ENCODE peak calls at places on chromosomes 16 and 17, in six cellular contexts. One of them, this sample, is unnamed.

GRCh38 chr17:19418312-19418992 is 7.4 kb downstream of the RNF112 start:
- DNase-seq in neuronal stem cell: no peak
- DNase-seq in mesendoderm: peak; percentile 65
- DNase-seq in H1: no peak
- DNase-seq in IMR-90: peak; percentile 62
- DNase-seq in mesenchymal stem cell: peak; percentile 53
- DNase-seq in this sample: no peak

GRCh38 chr17:66467766-66468165 is 165.4 kb downstream of the PRKCA start:
- DNase-seq in mesenchymal stem cell: peak; percentile 41
- DNase-seq in mesendoderm: no peak
- DNase-seq in H1: no peak
- DNase-seq in IMR-90: peak; percentile 55
- DNase-seq in neuronal stem cell: no peak
- DNase-seq in this sample: no peak

GRCh38 chr17:694239-694638 is 20.4 kb downstream of the VPS53 start:
- DNase-seq in H1: no peak
- DNase-seq in mesenchymal stem cell: peak; percentile 92
- DNase-seq in mesendoderm: peak; percentile 18
- DNase-seq in neuronal stem cell: no peak
- DNase-seq in IMR-90: peak; percentile 99
- DNase-seq in this sample: peak; percentile 99

GRCh38 chr17:2635241-2635640 is 41.8 kb downstream of the PAFAH1B1 start:
- DNase-seq in neuronal stem cell: no peak
- DNase-seq in mesendoderm: no peak
- DNase-seq in mesenchymal stem cell: no peak
- DNase-seq in H1: no peak
- DNase-seq in IMR-90: no peak
- DNase-seq in this sample: no peak

GRCh38 chr17:2292100-2292499 is 11.5 kb downstream of the SMG6 start:
- DNase-seq in neuronal stem cell: no peak
- DNase-seq in mesendoderm: no peak
- DNase-seq in H1: no peak
- DNase-seq in IMR-90: peak; percentile 52
- DNase-seq in mesenchymal stem cell: peak; percentile 22
- DNase-seq in this sample: no peak

GRCh38 chr17:50453901-50454300 is 14.8 kb downstream of the CHAD start:
- DNase-seq in H1: no peak
- DNase-seq in mesenchymal stem cell: no peak
- DNase-seq in IMR-90: no peak
- DNase-seq in mesendoderm: no peak
- DNase-seq in neuronal stem cell: no peak
- DNase-seq in this sample: no peak

GRCh38 chr16:47503936-47504335 is 42.8 kb downstream of the PHKB start:
- DNase-seq in IMR-90: peak; percentile 74
- DNase-seq in H1: no peak
- DNase-seq in mesendoderm: no peak
- DNase-seq in mesenchymal stem cell: peak; percentile 73
- DNase-seq in neuronal stem cell: no peak
- DNase-seq in this sample: no peak

GRCh38 chr16:71564377-71564967 is 12.4 kb downstream of the TAT start:
- DNase-seq in mesenchymal stem cell: no peak
- DNase-seq in neuronal stem cell: no peak
- DNase-seq in mesendoderm: no peak
- DNase-seq in IMR-90: no peak
- DNase-seq in H1: peak; percentile 98
- DNase-seq in this sample: no peak

GRCh38 chr16:69399361-69399760 is 13.6 kb upstream of the TERF2 start:
- DNase-seq in IMR-90: peak; percentile 74
- DNase-seq in neuronal stem cell: no peak
- DNase-seq in H1: no peak
- DNase-seq in mesendoderm: no peak
- DNase-seq in mesenchymal stem cell: peak; percentile 35
- DNase-seq in this sample: no peak

GRCh38 chr17:28849281-28849680 is 5.5 kb upstream of the ERAL1 start:
- DNase-seq in IMR-90: no peak
- DNase-seq in neuronal stem cell: no peak
- DNase-seq in H1: no peak
- DNase-seq in mesendoderm: peak; percentile 32
- DNase-seq in mesenchymal stem cell: no peak
- DNase-seq in this sample: no peak

GRCh38 chr17:75128694-75129505 is 2.6 kb downstream of the NT5C start:
- DNase-seq in neuronal stem cell: no peak
- DNase-seq in IMR-90: no peak
- DNase-seq in mesenchymal stem cell: no peak
- DNase-seq in H1: no peak
- DNase-seq in mesendoderm: no peak
- DNase-seq in this sample: no peak

GRCh38 chr16:87821346-87822001 is 47.8 kb downstream of the SLC7A5 start:
- DNase-seq in mesendoderm: no peak
- DNase-seq in H1: no peak
- DNase-seq in mesenchymal stem cell: no peak
- DNase-seq in IMR-90: no peak
- DNase-seq in neuronal stem cell: no peak
- DNase-seq in this sample: no peak

GRCh38 chr16:54462151-54462651 is 175.6 kb upstream of the IRX3 start:
- DNase-seq in mesendoderm: no peak
- DNase-seq in H1: no peak
- DNase-seq in IMR-90: no peak
- DNase-seq in neuronal stem cell: no peak
- DNase-seq in mesenchymal stem cell: no peak
- DNase-seq in this sample: no peak

GRCh38 chr17:73646409-73647305 is 2.4 kb upstream of the SDK2 start:
- DNase-seq in neuronal stem cell: peak; percentile 44
- DNase-seq in mesenchymal stem cell: peak; percentile 6
- DNase-seq in H1: no peak
- DNase-seq in mesendoderm: peak; percentile 71
- DNase-seq in IMR-90: no peak
- DNase-seq in this sample: no peak

GRCh38 chr17:67289174-67289876 is 44.3 kb upstream of the HELZ start:
- DNase-seq in IMR-90: peak; percentile 55
- DNase-seq in H1: no peak
- DNase-seq in mesenchymal stem cell: no peak
- DNase-seq in neuronal stem cell: no peak
- DNase-seq in mesendoderm: no peak
- DNase-seq in this sample: no peak

GRCh38 chr16:35516551-35516950 is 2057.1 kb downstream of the TP53TG3F start:
- DNase-seq in H1: no peak
- DNase-seq in mesendoderm: no peak
- DNase-seq in neuronal stem cell: no peak
- DNase-seq in IMR-90: no peak
- DNase-seq in mesenchymal stem cell: no peak
- DNase-seq in this sample: no peak

GRCh38 chr17:60277258-60277657 is 114.7 kb downstream of the USP32 start:
- DNase-seq in mesendoderm: no peak
- DNase-seq in mesenchymal stem cell: no peak
- DNase-seq in neuronal stem cell: no peak
- DNase-seq in H1: no peak
- DNase-seq in IMR-90: no peak
- DNase-seq in this sample: no peak

GRCh38 chr17:48690655-48691054 is 31.7 kb downstream of the PRAC1 start:
- DNase-seq in mesenchymal stem cell: no peak
- DNase-seq in IMR-90: no peak
- DNase-seq in H1: no peak
- DNase-seq in mesendoderm: no peak
- DNase-seq in neuronal stem cell: no peak
- DNase-seq in this sample: no peak

GRCh38 chr17:10061131-10061581 is 137.2 kb downstream of the GAS7 start:
- DNase-seq in mesendoderm: no peak
- DNase-seq in mesenchymal stem cell: no peak
- DNase-seq in H1: no peak
- DNase-seq in neuronal stem cell: no peak
- DNase-seq in IMR-90: no peak
- DNase-seq in this sample: no peak

GRCh38 chr16:84738255-84739038 is 38.6 kb downstream of the USP10 start:
- DNase-seq in H1: no peak
- DNase-seq in neuronal stem cell: peak; percentile 72
- DNase-seq in IMR-90: peak; percentile 70
- DNase-seq in mesenchymal stem cell: peak; percentile 87
- DNase-seq in mesendoderm: peak; percentile 91
- DNase-seq in this sample: peak; percentile 98

GRCh38 chr17:10177921-10178788 is 20.3 kb downstream of the GAS7 start:
- DNase-seq in mesenchymal stem cell: peak; percentile 94
- DNase-seq in IMR-90: peak; percentile 83
- DNase-seq in mesendoderm: peak; percentile 98
- DNase-seq in H1: peak; percentile 76
- DNase-seq in neuronal stem cell: no peak
- DNase-seq in this sample: peak; percentile 94

GRCh38 chr16:4142268-4142667 is 26.0 kb upstream of the ADCY9 start:
- DNase-seq in H1: no peak
- DNase-seq in mesendoderm: no peak
- DNase-seq in mesenchymal stem cell: no peak
- DNase-seq in IMR-90: no peak
- DNase-seq in neuronal stem cell: no peak
- DNase-seq in this sample: no peak

GRCh38 chr17:17837380-17837821 is 615 bp upstream of the SREBF1 start:
- DNase-seq in IMR-90: peak; percentile 81
- DNase-seq in neuronal stem cell: no peak
- DNase-seq in mesendoderm: peak; percentile 96
- DNase-seq in mesenchymal stem cell: peak; percentile 97
- DNase-seq in H1: no peak
- DNase-seq in this sample: peak; percentile 62

GRCh38 chr16:17364319-17365210 is 106.2 kb downstream of the XYLT1 start:
- DNase-seq in mesenchymal stem cell: no peak
- DNase-seq in neuronal stem cell: no peak
- DNase-seq in IMR-90: peak; percentile 94
- DNase-seq in mesendoderm: no peak
- DNase-seq in H1: no peak
- DNase-seq in this sample: no peak

GRCh38 chr16:89720520-89720858 is 209 bp downstream of the VPS9D1 start:
- DNase-seq in mesenchymal stem cell: peak; percentile 58
- DNase-seq in IMR-90: no peak
- DNase-seq in mesendoderm: peak; percentile 52
- DNase-seq in H1: no peak
- DNase-seq in neuronal stem cell: peak; percentile 63
- DNase-seq in this sample: no peak

GRCh38 chr16:65445313-65446260 is 323.7 kb upstream of the CDH11 start:
- DNase-seq in mesenchymal stem cell: no peak
- DNase-seq in neuronal stem cell: no peak
- DNase-seq in IMR-90: no peak
- DNase-seq in mesendoderm: no peak
- DNase-seq in H1: no peak
- DNase-seq in this sample: no peak

GRCh38 chr16:9847146-9847545 is 335.1 kb downstream of the GRIN2A start:
- DNase-seq in neuronal stem cell: no peak
- DNase-seq in mesendoderm: no peak
- DNase-seq in mesenchymal stem cell: no peak
- DNase-seq in IMR-90: no peak
- DNase-seq in H1: no peak
- DNase-seq in this sample: no peak

GRCh38 chr17:65785109-65785508 is 223.7 kb upstream of the AXIN2 start:
- DNase-seq in neuronal stem cell: no peak
- DNase-seq in IMR-90: peak; percentile 97
- DNase-seq in mesenchymal stem cell: peak; percentile 83
- DNase-seq in mesendoderm: no peak
- DNase-seq in H1: no peak
- DNase-seq in this sample: peak; percentile 75

GRCh38 chr16:138049-138417 is 440 bp downstream of the NPRL3 start:
- DNase-seq in mesenchymal stem cell: peak; percentile 44
- DNase-seq in IMR-90: no peak
- DNase-seq in mesendoderm: peak; percentile 36
- DNase-seq in neuronal stem cell: peak; percentile 56
- DNase-seq in H1: no peak
- DNase-seq in this sample: no peak

GRCh38 chr16:85936761-85937343 is 37.9 kb downstream of the IRF8 start:
- DNase-seq in H1: no peak
- DNase-seq in mesendoderm: no peak
- DNase-seq in IMR-90: no peak
- DNase-seq in neuronal stem cell: no peak
- DNase-seq in mesenchymal stem cell: no peak
- DNase-seq in this sample: no peak

DNA sequence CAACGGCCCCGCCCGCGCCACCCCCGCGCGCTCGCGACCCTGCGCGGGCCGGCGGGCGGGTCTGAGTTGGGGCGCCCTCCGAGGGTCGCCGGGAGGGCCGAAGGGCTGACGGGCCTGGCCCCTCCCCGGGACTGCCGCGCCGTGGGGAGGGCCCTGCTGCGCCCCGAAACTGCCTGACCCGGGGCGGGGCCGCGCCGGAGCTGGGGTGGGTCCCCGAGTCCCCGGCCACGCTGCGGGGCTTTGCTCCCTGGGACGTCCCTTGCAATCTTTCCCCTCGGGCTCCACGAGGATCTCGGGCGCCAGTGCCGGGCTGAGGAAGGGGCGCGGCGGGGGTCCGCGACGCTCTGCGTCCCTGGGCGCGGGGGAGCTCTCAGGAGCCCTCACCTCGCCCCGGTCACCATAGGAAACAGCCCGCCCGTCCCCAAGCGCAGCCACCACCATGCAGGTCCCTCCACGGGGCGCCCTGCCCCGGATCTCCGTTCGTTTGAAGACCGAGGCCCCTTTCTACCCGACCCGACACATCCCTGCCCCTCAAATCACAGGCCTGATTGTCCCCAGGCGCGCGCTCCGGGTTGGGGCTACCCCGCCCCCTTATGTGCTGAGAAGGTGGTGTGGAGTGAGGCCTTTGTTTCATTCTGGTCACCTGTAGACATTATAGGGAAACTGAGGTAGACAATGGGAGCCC is 527 bp upstream of the ACTG1 start:
- DNase-seq in IMR-90: peak; percentile 43
- DNase-seq in mesenchymal stem cell: peak; percentile 72
- DNase-seq in H1: no peak
- DNase-seq in mesendoderm: peak; percentile 87
- DNase-seq in neuronal stem cell: peak; percentile 74
- DNase-seq in this sample: no peak
- H2BK120ac ChIP-seq in IMR-90: peak overlapping the region; percentile 90
- H2BK120ac ChIP-seq in mesenchymal stem cell: peak overlapping the region; percentile 100
- H2BK120ac ChIP-seq in H1: no peak overlapping the region
- H2BK120ac ChIP-seq in mesendoderm: peak overlapping the region; percentile 32
- H2BK120ac ChIP-seq in neuronal stem cell: peak overlapping the region; percentile 94
- H2BK120ac ChIP-seq in this sample: peak overlapping the region; percentile 88

GRCh38 chr17:37240381-37240780 is 135.4 kb upstream of the C17orf78 start:
- DNase-seq in mesendoderm: no peak
- DNase-seq in neuronal stem cell: no peak
- DNase-seq in IMR-90: no peak
- DNase-seq in H1: no peak
- DNase-seq in mesenchymal stem cell: no peak
- DNase-seq in this sample: no peak
- H3K36me3 ChIP-seq in mesendoderm: peaks cover 7% of the 10 kb centered on the region
- H3K36me3 ChIP-seq in neuronal stem cell: peaks cover 100% of the 10 kb centered on the region
- H3K36me3 ChIP-seq in IMR-90: peaks cover 28% of the 10 kb centered on the region
- H3K36me3 ChIP-seq in H1: peaks cover 52% of the 10 kb centered on the region
- H3K36me3 ChIP-seq in mesenchymal stem cell: peaks cover 28% of the 10 kb centered on the region
- H3K36me3 ChIP-seq in this sample: peaks cover 33% of the 10 kb centered on the region

DNA sequence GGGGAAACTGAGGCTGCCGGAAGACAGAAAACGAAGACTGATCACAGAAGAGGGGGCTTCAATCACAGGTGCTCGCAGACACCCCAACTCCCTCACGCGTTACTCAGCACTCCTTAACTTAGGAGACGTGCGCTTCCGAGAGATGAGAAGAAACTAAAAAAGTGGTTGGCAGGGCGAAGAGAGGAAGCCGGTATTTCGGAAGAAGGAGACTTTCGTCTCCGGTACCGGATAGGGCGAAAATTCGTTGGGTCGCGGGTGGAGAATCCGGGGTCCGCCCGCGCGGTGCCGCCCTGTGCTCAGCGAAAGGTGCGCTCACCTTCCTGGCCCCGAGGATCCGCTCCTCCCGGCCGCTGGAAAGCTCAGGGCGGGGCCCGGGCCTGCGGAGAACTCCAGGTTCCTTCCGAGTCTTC is 917 bp upstream of the TBX2 start:
- DNase-seq in mesenchymal stem cell: no peak
- DNase-seq in mesendoderm: no peak
- DNase-seq in IMR-90: peak; percentile 28
- DNase-seq in neuronal stem cell: no peak
- DNase-seq in H1: no peak
- DNase-seq in this sample: no peak
- H3K27me3 ChIP-seq in mesenchymal stem cell: no peaks in the 10 kb centered on the region
- H3K27me3 ChIP-seq in mesendoderm: peaks cover 58% of the 10 kb centered on the region
- H3K27me3 ChIP-seq in IMR-90: no peaks in the 10 kb centered on the region
- H3K27me3 ChIP-seq in neuronal stem cell: peaks cover 99% of the 10 kb centered on the region
- H3K27me3 ChIP-seq in H1: peaks cover 100% of the 10 kb centered on the region
- H3K27me3 ChIP-seq in this sample: peaks cover 75% of the 10 kb centered on the region

GRCh38 chr16:57867000-57867561 is 64.8 kb upstream of the KIFC3 start:
- DNase-seq in mesenchymal stem cell: no peak
- DNase-seq in H1: no peak
- DNase-seq in mesendoderm: no peak
- DNase-seq in IMR-90: peak; percentile 10
- DNase-seq in neuronal stem cell: no peak
- DNase-seq in this sample: no peak
- H2BK120ac ChIP-seq in mesenchymal stem cell: no peak overlapping the region
- H2BK120ac ChIP-seq in H1: no peak overlapping the region
- H2BK120ac ChIP-seq in mesendoderm: no peak overlapping the region
- H2BK120ac ChIP-seq in IMR-90: no peak overlapping the region
- H2BK120ac ChIP-seq in neuronal stem cell: no peak overlapping the region
- H2BK120ac ChIP-seq in this sample: no peak overlapping the region